ENCODE peak calls at places on chromosomes 13 and 19, in five cellular contexts. P is iris pigment epithelial cell; I is GM23248; C is activated T-cell treated with anti-CD3 and anti-CD28 coated beads, Interleukin-2, amount 50 U/mL, for 1 hour; M is CD8-positive, alpha-beta T cell. L is an unnamed sample.
A peak's percentile ranks its signal among the peaks of the same experiment; 100 is the strongest.

GRCh38 chr19:55493052-55493649 is 4.9 kb downstream of the SSC5D start:
- DNase-seq in P (no peak), I (peak; percentile 74), C (no peak), M (no peak), L (no peak)

GRCh38 chr13:25738342-25738771 is 313.5 kb downstream of the SHISA2 start:
- DNase-seq in P (peak; percentile 29), I (peak; percentile 4), C (no peak), M (no peak), L (peak; percentile 10)

GRCh38 chr19:35909684-35910035 is 1.6 kb upstream of the TYROBP start:
- DNase-seq in P (no peak), I (no peak), C (no peak), M (no peak), L (no peak)

GRCh38 chr19:19661675-19662251 is 1.7 kb downstream of the ATP13A1 start:
- DNase-seq in P (peak; percentile 49), I (peak; percentile 12), C (no peak), M (peak; percentile 35), L (no peak)

GRCh38 chr13:29746167-29746677 is 104.2 kb downstream of the UBL3 start:
- DNase-seq in P (no peak), I (peak; percentile 12), C (no peak), M (no peak), L (no peak)

GRCh38 chr19:49739933-49740332 is 23.2 kb downstream of the TSKS start:
- DNase-seq in P (no peak), I (no peak), C (no peak), M (no peak), L (no peak)

GRCh38 chr19:13637664-13638063 is 126.7 kb upstream of the MRI1 start:
- DNase-seq in P (peak; percentile 14), I (peak; percentile 76), C (no peak), M (no peak), L (no peak)

GRCh38 chr19:1000591-1001537 is 645 bp downstream of the GRIN3B start:
- DNase-seq in P (no peak), I (no peak), C (no peak), M (no peak), L (no peak)

GRCh38 chr13:41054212-41054877 is 7.0 kb upstream of the WBP4 start:
- DNase-seq in P (peak; percentile 73), I (peak; percentile 80), C (no peak), M (peak; percentile 30), L (peak; percentile 73)

GRCh38 chr13:44816701-44817684 is 172.3 kb downstream of the NUFIP1 start:
- DNase-seq in P (peak; percentile 57), I (peak; percentile 71), C (no peak), M (no peak), L (no peak)

GRCh38 chr19:17209126-17210036 is 5.8 kb upstream of the USE1 start:
- DNase-seq in P (peak; percentile 40), I (peak; percentile 48), C (peak; percentile 48), M (peak; percentile 18), L (peak; percentile 63)

GRCh38 chr19:38173324-38174041 is 50.5 kb downstream of the DPF1 start:
- DNase-seq in P (no peak), I (peak; percentile 96), C (no peak), M (no peak), L (no peak)

GRCh38 chr19:22257381-22257780 is 28.9 kb upstream of the ZNF729 start:
- DNase-seq in P (no peak), I (no peak), C (no peak), M (no peak), L (no peak)

GRCh38 chr13:47258384-47258783 is 361.5 kb upstream of the HTR2A start:
- DNase-seq in P (no peak), I (peak; percentile 18), C (no peak), M (no peak), L (no peak)

GRCh38 chr19:29516358-29516725 is 9.5 kb upstream of the VSTM2B start:
- DNase-seq in P (no peak), I (no peak), C (no peak), M (no peak), L (no peak)

GRCh38 chr13:79141082-79141481 is 265.0 kb downstream of the RBM26 start:
- DNase-seq in P (no peak), I (no peak), C (no peak), M (no peak), L (no peak)

GRCh38 chr19:51480590-51480989 is 2.3 kb downstream of the CEACAM18 start:
- DNase-seq in P (no peak), I (peak; percentile 33), C (no peak), M (no peak), L (peak; percentile 34)

GRCh38 chr19:55594996-55595530 is 4.3 kb downstream of the FIZ1 start:
- DNase-seq in P (no peak), I (no peak), C (no peak), M (no peak), L (no peak)

GRCh38 chr19:1745589-1746031 is 7.7 kb upstream of the ONECUT3 start:
- DNase-seq in P (no peak), I (no peak), C (no peak), M (no peak), L (no peak)

GRCh38 chr13:76638160-76638559 is 248.0 kb downstream of the KCTD12 start:
- DNase-seq in P (no peak), I (no peak), C (no peak), M (no peak), L (no peak)

GRCh38 chr19:3981736-3982681 is 3.3 kb downstream of the EEF2 start:
- DNase-seq in P (no peak), I (peak; percentile 36), C (peak; percentile 23), M (no peak), L (no peak)

GRCh38 chr19:55461974-55462628 is 659 bp upstream of the ISOC2 start:
- DNase-seq in P (peak; percentile 39), I (peak; percentile 69), C (no peak), M (no peak), L (no peak)

GRCh38 chr13:49646688-49647087 is 18.4 kb downstream of the ARL11 start:
- DNase-seq in P (no peak), I (no peak), C (no peak), M (no peak), L (no peak)

GRCh38 chr19:4217429-4218264 is 11.7 kb upstream of the EBI3 start:
- DNase-seq in P (no peak), I (no peak), C (no peak), M (no peak), L (no peak)

GRCh38 chr13:30340367-30341184 is 33.2 kb upstream of the KATNAL1 start:
- DNase-seq in P (peak; percentile 91), I (peak; percentile 97), C (no peak), M (no peak), L (no peak)

GRCh38 chr13:21475115-21475514 is 16.0 kb upstream of the ZDHHC20 start:
- DNase-seq in P (no peak), I (no peak), C (no peak), M (no peak), L (no peak)

GRCh38 chr13:39823063-39823713 is 167.7 kb downstream of the COG6 start:
- DNase-seq in P (no peak), I (no peak), C (no peak), M (no peak), L (no peak)

GRCh38 chr19:48645652-48646191 is at the start of gene CA11:
- DNase-seq in P (no peak), I (peak; percentile 36), C (no peak), M (no peak), L (peak; percentile 71)

GRCh38 chr19:2600914-2601870 is 101.3 kb downstream of the GNG7 start:
- DNase-seq in P (no peak), I (no peak), C (no peak), M (no peak), L (no peak)